ENCODE peak calls at places on chromosomes 4 and X, in four cellular contexts. A, I, R and Y are unnamed samples.

GRCh38 chr4:111798840-111799239 is 346.4 kb upstream of the FAM241A start:
- DNase-seq in A (no peak), I (no peak), R (no peak), Y (no peak)

GRCh38 chr4:177473991-177474390 is 31.8 kb upstream of the AGA start:
- DNase-seq in A (no peak), I (no peak), R (no peak), Y (no peak)

GRCh38 chr4:169342906-169343560 is 72.3 kb upstream of the SH3RF1 start:
- DNase-seq in A (no peak), I (no peak), R (peak), Y (no peak)

GRCh38 chrX:115018944-115019343 is 1.5 kb upstream of the IL13RA2 start:
- DNase-seq in A (no peak), I (no peak), R (peak), Y (no peak)

GRCh38 chr4:145770124-145770523 is 90.2 kb downstream of the C4orf51 start:
- DNase-seq in A (no peak), I (no peak), R (no peak), Y (no peak)

GRCh38 chrX:56853436-56853835 is 124.4 kb downstream of the NBDY start:
- DNase-seq in A (no peak), I (no peak), R (no peak), Y (no peak)

GRCh38 chr4:73499996-73500765 is 18.6 kb downstream of the AFM start:
- DNase-seq in A (no peak), I (no peak), R (no peak), Y (no peak)

GRCh38 chr4:79623125-79623905 is 215.3 kb upstream of the GK2 start:
- DNase-seq in A (no peak), I (peak), R (no peak), Y (no peak)